ENCODE peak calls at places on chromosomes 11 and 22, in ten cellular contexts. N, Q, D, U, B, H, E, S, T and R are unnamed samples.
A peak's percentile ranks its signal among the peaks of the same experiment; 100 is the strongest.

GRCh38 chr22:35343664-35344550 is 37.0 kb upstream of the HMOX1 start:
- DNase-seq in B (no peak), D (no peak), E (no peak), H (no peak), S (no peak), N (no peak), Q (no peak), T (no peak), U (no peak), R (no peak)

GRCh38 chr11:66570117-66570825 is 1.9 kb upstream of the CTSF start:
- DNase-seq in E (no peak), N (no peak), S (no peak), Q (no peak), B (no peak), H (no peak), D (no peak), T (no peak), U (no peak), R (no peak)

GRCh38 chr11:11993814-11994213 is 14.6 kb downstream of the DKK3 start:
- DNase-seq in S (peak; percentile 46), H (peak; percentile 80), B (no peak), D (no peak), U (peak; percentile 81), T (peak; percentile 75), E (no peak), Q (no peak), N (no peak), R (no peak)

GRCh38 chr11:10762185-10762584 is 11.1 kb downstream of the CTR9 start:
- DNase-seq in N (peak; percentile 30), U (no peak), H (no peak), Q (peak; percentile 74), S (no peak), B (no peak), E (no peak), T (no peak), D (no peak), R (no peak)

GRCh38 chr22:49004484-49005399 is 822.9 kb downstream of the BRD1 start:
- DNase-seq in E (no peak), T (no peak), N (no peak), D (no peak), S (peak; percentile 42), H (no peak), B (peak; percentile 8), Q (no peak), U (no peak), R (no peak)

GRCh38 chr22:48760481-48761238 is 1067.0 kb downstream of the BRD1 start:
- DNase-seq in B (peak; percentile 3), S (no peak), U (no peak), D (no peak), Q (no peak), T (no peak), H (peak; percentile 47), E (no peak), N (no peak), R (no peak)

GRCh38 chr22:25806579-25806978 is 64.6 kb downstream of the MYO18B start:
- DNase-seq in T (no peak), D (no peak), B (no peak), H (no peak), E (no peak), U (no peak), N (no peak), S (no peak), Q (no peak), R (no peak)

GRCh38 chr11:100719362-100719761 is 32.3 kb downstream of the ARHGAP42 start:
- DNase-seq in B (no peak), S (no peak), T (peak; percentile 51), N (no peak), U (no peak), E (peak; percentile 23), H (no peak), D (no peak), Q (no peak), R (peak; percentile 31)

GRCh38 chr22:40345801-40346177 is 511 bp upstream of the ADSL start:
- DNase-seq in U (peak; percentile 45), E (peak; percentile 14), D (no peak), Q (peak; percentile 90), T (no peak), H (no peak), B (no peak), S (peak; percentile 72), N (peak; percentile 63), R (peak; percentile 60)
- H3K4me1 ChIP-seq in U (no peaks in the 10 kb centered on the region), E (peaks cover 31% of the 10 kb centered on the region), D (peaks cover 15% of the 10 kb centered on the region), Q (peaks cover 25% of the 10 kb centered on the region), T (peaks cover 7% of the 10 kb centered on the region), H (no peaks in the 10 kb centered on the region), B (peaks cover 16% of the 10 kb centered on the region), S (peaks cover 22% of the 10 kb centered on the region), N (no peaks in the 10 kb centered on the region), R (no peaks in the 10 kb centered on the region)

DNA sequence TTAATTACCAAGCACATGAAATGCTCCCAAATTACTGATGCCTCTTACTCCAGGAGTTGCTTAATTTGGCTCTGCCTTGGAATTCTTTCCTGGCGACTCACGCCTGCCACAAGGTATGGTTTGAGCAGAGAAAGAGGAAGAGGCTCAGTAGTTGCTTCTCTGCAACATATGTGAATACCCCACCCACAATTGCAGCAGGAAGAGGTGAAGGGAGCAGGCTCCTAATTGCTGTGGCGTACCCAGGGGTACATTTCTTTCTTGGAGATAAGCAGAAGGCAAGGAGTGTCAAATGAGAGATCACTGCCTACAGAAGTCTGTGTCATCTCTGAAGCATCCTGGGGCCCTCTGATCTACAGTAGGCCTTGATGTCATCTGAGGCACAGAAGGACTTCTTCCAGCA is 10.6 kb upstream of the NNMT start:
- DNase-seq in S (no peak), D (no peak), T (peak; percentile 67), Q (no peak), U (no peak), E (no peak), N (no peak), B (no peak), H (no peak), R (no peak)
- H3K27ac ChIP-seq in S (no peak overlapping the region), D (no peak overlapping the region), T (no peak overlapping the region), Q (no peak overlapping the region), U (no peak overlapping the region), E (no peak overlapping the region), N (no peak overlapping the region), B (no peak overlapping the region), H (no peak overlapping the region), R (no peak overlapping the region)

DNA sequence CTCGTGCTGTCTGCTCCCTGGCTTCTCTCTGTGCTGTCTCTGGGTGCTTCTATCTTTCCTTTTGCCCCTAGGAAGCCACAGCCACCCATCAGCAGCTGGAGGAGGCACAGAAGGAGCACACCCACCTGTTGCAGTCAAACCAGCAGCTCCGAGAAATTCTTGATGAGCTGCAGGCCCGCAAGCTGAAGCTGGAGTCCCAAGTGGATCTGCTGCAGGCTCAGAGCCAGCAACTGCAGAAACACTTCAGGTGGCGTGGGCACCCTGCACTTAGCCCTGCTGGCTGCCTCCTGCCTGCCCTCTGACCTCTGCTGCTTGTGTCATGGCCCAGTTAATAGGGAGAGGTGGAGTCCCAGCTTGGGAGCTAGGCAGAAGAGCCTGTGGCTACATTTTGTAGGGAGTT is 67.8 kb downstream of the CEP164 start:
- DNase-seq in N (no peak), H (peak; percentile 15), E (no peak), D (no peak), U (no peak), T (no peak), Q (no peak), B (no peak), S (no peak), R (no peak)
- H3K36me3 ChIP-seq in N (no peaks in the 10 kb centered on the region), H (peaks cover 75% of the 10 kb centered on the region), E (peaks cover 81% of the 10 kb centered on the region), D (peaks cover 86% of the 10 kb centered on the region), U (peaks cover 81% of the 10 kb centered on the region), T (peaks cover 23% of the 10 kb centered on the region), Q (no peaks in the 10 kb centered on the region), B (peaks cover 86% of the 10 kb centered on the region), S (peaks cover 65% of the 10 kb centered on the region), R (peaks cover 11% of the 10 kb centered on the region)

GRCh38 chr11:123194308-123195181 is 503 bp downstream of the CLMP start:
- DNase-seq in B (no peak), H (peak; percentile 80), E (no peak), U (no peak), N (no peak), D (no peak), S (peak; percentile 70), T (peak; percentile 63), Q (no peak), R (peak; percentile 37)
- H3K4me1 ChIP-seq in B (peaks cover 10% of the 10 kb centered on the region), H (no peaks in the 10 kb centered on the region), E (peaks cover 13% of the 10 kb centered on the region), U (no peaks in the 10 kb centered on the region), N (no peaks in the 10 kb centered on the region), D (peaks cover 12% of the 10 kb centered on the region), S (peaks cover 6% of the 10 kb centered on the region), T (peaks cover 22% of the 10 kb centered on the region), Q (no peaks in the 10 kb centered on the region), R (no peaks in the 10 kb centered on the region)

DNA sequence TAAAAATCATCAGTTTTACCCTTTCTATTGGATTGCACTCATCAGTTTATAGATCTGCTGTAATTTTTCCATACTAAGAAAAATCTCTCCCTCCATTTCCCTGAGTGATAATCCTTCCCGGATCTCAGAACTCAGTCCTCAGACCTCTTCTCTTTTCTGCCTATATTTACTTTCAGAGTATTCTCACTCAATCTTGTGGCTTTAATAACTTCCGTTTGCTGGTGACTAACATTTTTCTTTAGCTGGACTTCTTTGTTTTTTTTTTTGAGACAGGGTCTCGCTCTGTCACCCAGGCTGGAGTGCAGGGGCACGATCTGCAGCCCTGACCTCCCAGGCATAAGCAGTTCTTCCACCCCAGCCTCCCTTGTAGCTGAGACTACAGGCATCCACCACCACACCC is 10.4 kb downstream of the ATXN10 start:
- DNase-seq in H (no peak), N (no peak), T (no peak), D (no peak), E (no peak), U (no peak), S (no peak), B (no peak), Q (no peak), R (no peak)
- H3K27ac ChIP-seq in H (no peak overlapping the region), N (no peak overlapping the region), T (peak overlapping the region; percentile 77), D (no peak overlapping the region), E (no peak overlapping the region), U (no peak overlapping the region), S (no peak overlapping the region), B (no peak overlapping the region), Q (no peak overlapping the region), R (no peak overlapping the region)

GRCh38 chr11:30155428-30155827 is 75.4 kb upstream of the FSHB start:
- DNase-seq in B (no peak), E (no peak), D (no peak), H (no peak), U (no peak), N (no peak), Q (no peak), S (no peak), T (no peak), R (no peak)
- H3K36me3 ChIP-seq in B (no peaks in the 10 kb centered on the region), E (no peaks in the 10 kb centered on the region), D (no peaks in the 10 kb centered on the region), H (no peaks in the 10 kb centered on the region), U (no peaks in the 10 kb centered on the region), N (no peaks in the 10 kb centered on the region), Q (no peaks in the 10 kb centered on the region), S (no peaks in the 10 kb centered on the region), T (no peaks in the 10 kb centered on the region), R (no peaks in the 10 kb centered on the region)